ENCODE peak calls at places on chromosomes 5 and 9, in six cellular contexts. L, E, M, G, Q and Z are unnamed samples.

GRCh38 chr9:130462685-130463084 is 17.9 kb downstream of the ASS1 start:
- DNase-seq in L (no peak), E (no peak), M (no peak), G (no peak), Q (no peak), Z (no peak)

GRCh38 chr5:85823462-85824426 is 794.0 kb upstream of the COX7C start:
- DNase-seq in L (no peak), E (no peak), M (no peak), G (no peak), Q (no peak), Z (no peak)

GRCh38 chr5:93573627-93573974 is 7.4 kb downstream of the NR2F1-AS1 start:
- DNase-seq in L (no peak), E (no peak), M (no peak), G (no peak), Q (no peak), Z (peak)

GRCh38 chr9:69204869-69205268 is 30.8 kb downstream of the TJP2 start:
- DNase-seq in L (no peak), E (peak), M (no peak), G (peak), Q (no peak), Z (no peak)

GRCh38 chr5:156411131-156411727 is 84.3 kb downstream of the SGCD start:
- DNase-seq in L (peak), E (peak), M (no peak), G (no peak), Q (no peak), Z (no peak)

GRCh38 chr9:78606011-78606410 is 309.1 kb downstream of the PSAT1 start:
- DNase-seq in L (no peak), E (peak), M (no peak), G (no peak), Q (no peak), Z (no peak)

GRCh38 chr9:107491081-107492053 is 1.8 kb upstream of the KLF4 start:
- DNase-seq in L (no peak), E (no peak), M (peak), G (no peak), Q (no peak), Z (peak)

GRCh38 chr5:40603378-40603777 is 76.3 kb upstream of the PTGER4 start:
- DNase-seq in L (no peak), E (no peak), M (no peak), G (peak), Q (no peak), Z (no peak)

GRCh38 chr5:38925154-38925925 is 79.5 kb downstream of the OSMR start:
- DNase-seq in L (no peak), E (peak), M (no peak), G (no peak), Q (no peak), Z (no peak)

GRCh38 chr5:60883229-60883628 is 39.2 kb upstream of the ELOVL7 start:
- DNase-seq in L (peak), E (peak), M (no peak), G (peak), Q (no peak), Z (no peak)

GRCh38 chr9:131606896-131607567 is 61.7 kb downstream of the PRRT1B start:
- DNase-seq in L (no peak), E (no peak), M (no peak), G (no peak), Q (no peak), Z (no peak)

GRCh38 chr5:59767753-59768159 is 125.8 kb downstream of the PDE4D start:
- DNase-seq in L (no peak), E (peak), M (no peak), G (peak), Q (no peak), Z (no peak)

GRCh38 chr5:54294097-54294667 is 16.2 kb downstream of the ARL15 start:
- DNase-seq in L (no peak), E (no peak), M (no peak), G (no peak), Q (no peak), Z (no peak)

GRCh38 chr5:14054111-14054854 is 88.9 kb upstream of the TRIO start:
- DNase-seq in L (no peak), E (no peak), M (no peak), G (peak), Q (no peak), Z (no peak)

GRCh38 chr5:172902497-172903472 is 56.4 kb upstream of the RPL26L1 start:
- DNase-seq in L (peak), E (peak), M (peak), G (peak), Q (peak), Z (peak)

GRCh38 chr5:43389679-43390329 is 22.4 kb downstream of the CCL28 start:
- DNase-seq in L (peak), E (peak), M (peak), G (peak), Q (peak), Z (peak)

GRCh38 chr5:24642022-24642421 is 2.8 kb downstream of the CDH10 start:
- DNase-seq in L (no peak), E (peak), M (no peak), G (peak), Q (no peak), Z (no peak)

GRCh38 chr5:178590924-178591423 is 781 bp upstream of the COL23A1 start:
- DNase-seq in L (no peak), E (no peak), M (no peak), G (peak), Q (no peak), Z (no peak)

GRCh38 chr5:94893404-94894145 is 275.1 kb downstream of the SLF1 start:
- DNase-seq in L (no peak), E (peak), M (no peak), G (peak), Q (no peak), Z (no peak)

GRCh38 chr5:32360906-32361305 is 48.2 kb upstream of the MTMR12 start:
- DNase-seq in L (no peak), E (no peak), M (no peak), G (no peak), Q (no peak), Z (no peak)

GRCh38 chr9:80994892-80995291 is 694.5 kb downstream of the TLE1 start:
- DNase-seq in L (no peak), E (peak), M (no peak), G (peak), Q (no peak), Z (no peak)

GRCh38 chr9:129318121-129319075 is 140.3 kb upstream of the IER5L start:
- DNase-seq in L (no peak), E (no peak), M (peak), G (no peak), Q (no peak), Z (peak)

GRCh38 chr5:33148076-33148501 is 292.7 kb upstream of the TARS1 start:
- DNase-seq in L (peak), E (peak), M (no peak), G (peak), Q (no peak), Z (no peak)

GRCh38 chr5:68194405-68194804 is 21.2 kb upstream of the PIK3R1 start:
- DNase-seq in L (no peak), E (no peak), M (no peak), G (no peak), Q (no peak), Z (no peak)

GRCh38 chr9:35044071-35044470 is 28.4 kb downstream of the VCP start:
- DNase-seq in L (no peak), E (no peak), M (no peak), G (no peak), Q (no peak), Z (no peak)

GRCh38 chr9:123941535-123942070 is 11.7 kb upstream of the DENND1A start:
- DNase-seq in L (no peak), E (no peak), M (no peak), G (no peak), Q (no peak), Z (no peak)

GRCh38 chr5:144882739-144883283 is 712.1 kb downstream of the KCTD16 start:
- DNase-seq in L (no peak), E (no peak), M (no peak), G (no peak), Q (no peak), Z (no peak)

GRCh38 chr5:125294844-125295243 is 548.4 kb upstream of the ZNF608 start:
- DNase-seq in L (no peak), E (no peak), M (no peak), G (no peak), Q (no peak), Z (no peak)

GRCh38 chr9:125593581-125593980 is 113.4 kb downstream of the MAPKAP1 start:
- DNase-seq in L (no peak), E (peak), M (no peak), G (peak), Q (no peak), Z (no peak)

GRCh38 chr5:66362676-66363075 is 218.6 kb downstream of the SREK1 start:
- DNase-seq in L (no peak), E (no peak), M (no peak), G (no peak), Q (no peak), Z (no peak)

GRCh38 chr9:74498616-74499095 is 1.5 kb downstream of the RORB start:
- DNase-seq in L (no peak), E (no peak), M (no peak), G (no peak), Q (peak), Z (peak)

GRCh38 chr9:95040106-95040505 is 277.4 kb downstream of the FANCC start:
- DNase-seq in L (no peak), E (no peak), M (no peak), G (no peak), Q (no peak), Z (no peak)

GRCh38 chr5:107501965-107502691 is 168.6 kb downstream of the EFNA5 start:
- DNase-seq in L (no peak), E (peak), M (no peak), G (peak), Q (no peak), Z (no peak)

GRCh38 chr5:126182901-126183695 is 240.1 kb upstream of the GRAMD2B start:
- DNase-seq in L (no peak), E (no peak), M (no peak), G (no peak), Q (no peak), Z (no peak)

GRCh38 chr5:31021181-31021624 is 172.3 kb upstream of the CDH6 start:
- DNase-seq in L (peak), E (peak), M (no peak), G (peak), Q (no peak), Z (no peak)

GRCh38 chr5:37838152-37838932 is 1.5 kb downstream of the GDNF start:
- DNase-seq in L (peak), E (peak), M (no peak), G (no peak), Q (peak), Z (peak)

GRCh38 chr9:26669641-26670040 is 223.0 kb downstream of the CAAP1 start:
- DNase-seq in L (no peak), E (no peak), M (no peak), G (no peak), Q (no peak), Z (peak)

GRCh38 chr9:36640982-36641381 is 68.3 kb downstream of the MELK start:
- DNase-seq in L (no peak), E (no peak), M (no peak), G (no peak), Q (no peak), Z (no peak)

GRCh38 chr9:36642817-36643216 is 70.1 kb downstream of the MELK start:
- DNase-seq in L (no peak), E (no peak), M (no peak), G (no peak), Q (no peak), Z (no peak)

GRCh38 chr9:36632892-36633291 is 60.2 kb downstream of the MELK start:
- DNase-seq in L (peak), E (peak), M (no peak), G (peak), Q (no peak), Z (no peak)

DNA sequence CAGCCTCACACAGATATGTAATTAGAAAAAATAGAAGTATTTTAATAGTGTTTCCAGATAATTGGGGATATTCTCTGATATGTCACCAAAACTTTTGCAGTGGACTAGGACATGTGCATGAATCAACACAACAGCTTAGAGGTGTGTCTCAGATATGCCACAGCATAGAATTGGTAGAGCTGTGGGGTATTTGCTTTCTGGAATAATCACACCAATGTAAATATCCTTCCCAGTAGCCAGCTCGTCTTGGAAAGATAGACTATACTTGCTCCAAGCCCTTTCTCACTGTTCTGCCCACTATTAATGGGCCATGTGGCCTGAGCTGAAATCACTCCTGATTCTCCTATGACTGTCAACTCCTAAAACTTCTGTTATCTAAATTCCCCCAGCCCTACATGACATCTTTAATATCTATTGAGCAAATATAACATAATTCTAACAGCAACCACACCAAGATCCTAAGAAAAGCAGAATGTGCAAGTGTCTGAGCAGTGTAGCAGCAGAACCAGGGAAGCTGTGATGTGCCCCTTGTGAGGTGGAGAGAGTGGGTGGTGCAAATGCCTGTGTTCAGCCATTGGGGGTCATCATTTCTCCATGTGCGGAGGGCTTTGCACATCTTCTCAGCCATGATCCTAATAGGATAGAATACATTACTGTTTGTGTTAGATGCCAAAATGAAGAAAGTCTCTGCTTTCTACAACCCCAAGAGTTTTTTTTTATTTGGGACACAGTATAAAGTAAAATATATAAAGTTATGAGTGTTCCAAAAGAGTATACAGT is 65.0 kb downstream of the MELK start:
- DNase-seq in L (no peak), E (peak), M (no peak), G (no peak), Q (no peak), Z (no peak)
- TF ChIP-seq CTCF in L (no peak), E (peak), M (no peak), G (no peak), Q (no peak), Z (no peak)

DNA sequence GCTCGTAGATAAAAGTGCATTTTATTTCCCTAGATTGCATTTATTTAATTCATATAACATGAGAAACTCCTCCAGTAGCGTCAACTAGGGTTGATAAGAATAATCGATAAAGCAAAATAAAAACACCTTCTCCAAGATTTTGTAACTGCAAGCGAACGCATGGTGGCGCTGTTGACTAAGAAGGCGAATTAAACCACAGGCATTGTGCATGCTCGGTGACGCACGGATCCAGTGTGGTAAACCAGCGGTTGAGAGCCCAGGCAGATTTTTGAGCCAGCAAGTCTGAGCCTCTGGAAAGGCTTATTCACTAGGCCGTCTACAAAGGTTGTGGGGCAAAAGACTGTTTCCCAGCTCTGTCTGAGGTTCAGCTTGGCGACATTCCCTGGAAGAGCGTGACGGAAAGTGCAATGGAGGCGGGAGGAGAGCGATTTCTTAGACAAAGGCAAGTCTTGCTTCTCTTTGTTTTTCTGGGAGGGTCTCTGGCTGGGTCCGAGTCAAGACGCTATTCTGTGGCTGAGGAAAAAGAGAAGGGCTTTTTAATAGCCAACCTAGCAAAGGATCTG is at the start of gene PCDHB3:
- DNase-seq in L (no peak), E (peak), M (no peak), G (peak), Q (no peak), Z (no peak)
- TF ChIP-seq CTCF in L (no peak), E (no peak), M (no peak), G (peak), Q (peak), Z (no peak)

DNA sequence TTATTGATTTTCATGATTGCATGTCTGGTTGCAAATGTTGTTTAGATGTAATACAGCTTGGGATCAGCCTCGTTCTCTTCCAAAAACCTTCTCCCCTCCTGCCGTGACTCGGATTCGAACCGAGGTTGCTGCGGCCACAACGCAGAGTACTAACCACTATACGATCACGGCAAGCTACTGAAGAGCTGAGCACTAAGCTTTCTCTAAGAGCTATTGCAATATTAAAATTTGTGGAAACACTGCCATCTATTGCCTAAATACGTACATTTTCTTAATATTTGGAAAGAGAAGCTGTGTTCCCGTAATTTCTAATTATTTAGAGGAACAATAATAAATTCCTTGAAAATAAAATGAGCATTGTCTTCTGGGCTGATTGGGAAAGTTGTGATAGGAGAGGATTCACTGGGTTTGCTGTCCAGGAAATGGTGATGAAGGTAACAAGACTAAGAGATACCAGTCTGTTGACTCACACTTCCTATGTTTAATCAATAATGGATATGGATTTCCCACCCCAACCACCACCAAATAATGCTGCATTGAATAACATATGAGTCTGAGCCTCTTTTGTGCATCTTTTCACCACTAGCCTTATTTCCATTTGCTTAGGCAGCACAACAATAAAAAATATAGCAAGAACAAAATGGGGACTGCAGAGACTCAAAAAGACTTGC is 120.0 kb upstream of the NFIB start:
- DNase-seq in L (peak), E (peak), M (no peak), G (peak), Q (no peak), Z (no peak)
- TF ChIP-seq CTCF in L (peak), E (peak), M (peak), G (no peak), Q (peak), Z (no peak)

DNA sequence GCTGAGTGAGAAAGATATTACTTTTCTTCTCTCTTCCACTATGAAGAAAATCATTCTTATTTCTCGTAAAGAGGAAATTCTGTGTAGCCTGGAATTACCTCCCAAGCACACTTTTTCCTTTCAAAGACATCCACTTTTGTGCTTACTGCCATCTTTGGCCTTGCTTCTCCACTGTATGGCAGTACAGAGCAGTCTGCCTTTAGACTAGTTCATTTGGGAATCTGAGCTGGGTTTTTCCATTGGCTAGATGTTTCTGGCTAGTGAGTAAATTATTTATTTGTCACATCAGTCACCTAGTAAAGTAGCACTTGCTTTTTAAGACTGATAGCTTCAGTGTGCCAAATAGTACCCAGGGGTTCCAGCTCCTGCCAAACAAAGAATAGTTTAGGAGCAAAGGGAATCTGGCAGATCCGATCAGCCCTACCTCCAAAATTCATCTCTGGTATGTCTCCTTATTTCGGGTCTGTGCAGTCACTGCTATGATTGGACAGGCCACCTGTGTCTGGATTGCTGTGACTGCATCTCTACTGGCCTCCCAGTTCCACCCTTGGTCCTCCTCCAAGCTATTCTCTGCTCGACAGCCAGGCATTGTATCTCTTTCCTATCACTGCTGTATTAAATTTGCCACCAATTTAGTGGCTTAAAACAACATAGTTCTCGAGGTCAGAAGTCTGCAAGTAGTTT is 97.6 kb downstream of the NUDT12 start:
- DNase-seq in L (no peak), E (peak), M (no peak), G (no peak), Q (no peak), Z (no peak)
- TF ChIP-seq CTCF in L (no peak), E (peak), M (no peak), G (no peak), Q (no peak), Z (no peak)

GRCh38 chr5:97427235-97427634 is 244.2 kb upstream of the RIOK2 start:
- DNase-seq in L (no peak), E (peak), M (no peak), G (no peak), Q (no peak), Z (no peak)

GRCh38 chr5:97422678-97423077 is 239.6 kb upstream of the RIOK2 start:
- DNase-seq in L (no peak), E (no peak), M (no peak), G (peak), Q (no peak), Z (no peak)

GRCh38 chr5:97420646-97421045 is 237.6 kb upstream of the RIOK2 start:
- DNase-seq in L (no peak), E (no peak), M (no peak), G (no peak), Q (no peak), Z (no peak)

GRCh38 chr5:97425511-97425910 is 242.5 kb upstream of the RIOK2 start:
- DNase-seq in L (no peak), E (peak), M (no peak), G (peak), Q (peak), Z (no peak)
- TF ChIP-seq CTCF in L (no peak), E (peak), M (no peak), G (peak), Q (peak), Z (peak)

DNA sequence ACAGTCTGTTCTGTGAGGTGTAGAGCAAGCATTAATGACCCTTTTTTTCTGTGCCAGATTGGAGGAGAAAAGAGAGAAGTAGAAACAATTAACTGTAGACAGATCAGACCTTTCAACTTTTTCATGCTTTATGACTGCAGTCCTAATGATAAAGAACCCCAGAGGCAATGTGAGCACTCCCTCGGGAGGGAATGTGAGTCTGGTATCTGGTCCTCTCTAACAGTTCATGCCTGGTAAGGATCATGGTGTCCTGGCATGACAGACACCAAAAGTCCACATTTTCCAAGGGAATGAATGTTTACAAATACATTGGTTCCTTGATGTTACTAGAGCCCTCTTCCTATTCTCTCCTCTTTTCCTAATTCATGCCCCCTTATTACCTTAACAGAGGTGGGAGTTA is 70.3 kb downstream of the MTAP start:
- DNase-seq in L (no peak), E (no peak), M (no peak), G (no peak), Q (no peak), Z (no peak)
- TF ChIP-seq CTCF in L (no peak), E (no peak), M (no peak), G (no peak), Q (no peak), Z (no peak)